ENCODE peak calls at places on chromosome 11, in four cellular contexts. I is stimulated activated CD4-positive, alpha-beta T cell treated with anti-CD3 and anti-CD28 coated beads, Interleukin-12 subunit alpha, Interleukin-12 subunit beta, amount 100 ng/mL, for 48 hours; D is amygdala; P is A549. V is an unnamed sample.

GRCh38 chr11:83816572-83817187 is 530.5 kb upstream of the CCDC90B start:
- DNase-seq in D (no peak), P (peak; percentile 12), I (no peak), V (peak; percentile 74)

GRCh38 chr11:130442728-130443127 is 5.7 kb upstream of the ADAMTS15 start:
- DNase-seq in P (no peak), D (no peak), I (no peak), V (no peak)

GRCh38 chr11:118301600-118302195 is 2.8 kb upstream of the CD3E start:
- DNase-seq in D (no peak), I (no peak), P (no peak), V (no peak)

GRCh38 chr11:19453893-19454292 is 213.1 kb upstream of the E2F8 start:
- DNase-seq in P (peak; percentile 13), D (no peak), I (no peak), V (no peak)

GRCh38 chr11:11178671-11179070 is 174.4 kb downstream of the CSNK2A3 start:
- DNase-seq in I (no peak), D (no peak), P (no peak), V (no peak)

GRCh38 chr11:116513278-116513823 is 259.4 kb downstream of the BUD13 start:
- DNase-seq in D (no peak), I (no peak), P (no peak), V (no peak)

GRCh38 chr11:32890843-32891656 is 1.6 kb upstream of the QSER1 start:
- DNase-seq in P (no peak), I (no peak), D (no peak), V (no peak)

GRCh38 chr11:65491614-65492386 is 7.0 kb upstream of the MALAT1 start:
- DNase-seq in D (no peak), P (peak; percentile 96), I (no peak), V (no peak)

GRCh38 chr11:88100161-88100560 is 75.1 kb downstream of the RAB38 start:
- DNase-seq in P (no peak), I (no peak), D (no peak), V (no peak)

GRCh38 chr11:68135161-68135560 is 14.0 kb upstream of the CHKA start:
- DNase-seq in D (no peak), I (no peak), P (no peak), V (no peak)

GRCh38 chr11:115919341-115920086 is 415.3 kb upstream of the CADM1 start:
- DNase-seq in P (peak; percentile 16), D (no peak), I (peak; percentile 1), V (no peak)

GRCh38 chr11:59719556-59719955 is 5.9 kb upstream of the OR10V1 start:
- DNase-seq in D (no peak), I (no peak), P (no peak), V (no peak)

GRCh38 chr11:11641581-11641980 is 19.8 kb upstream of the GALNT18 start:
- DNase-seq in I (no peak), P (peak; percentile 16), D (no peak), V (no peak)

GRCh38 chr11:2475151-2475918 is 30.5 kb downstream of the KCNQ1 start:
- DNase-seq in P (no peak), D (no peak), I (no peak), V (no peak)

GRCh38 chr11:123302751-123303195 is 107.7 kb upstream of the CLMP start:
- DNase-seq in I (peak; percentile 56), P (peak; percentile 14), D (no peak), V (peak; percentile 76)